ENCODE peak calls at places on chromosome 18, in four cellular contexts. A is GM23248, Z is bronchial epithelial cell, Q is choroid plexus epithelial cell. N is an unnamed sample.

GRCh38 chr18:37341473-37342086 is 224.0 kb downstream of the CELF4 start:
- DNase-seq in A (peak; percentile 16), Q (no peak), Z (no peak), N (no peak)

GRCh38 chr18:35695803-35696202 is 114.3 kb downstream of the GALNT1 start:
- DNase-seq in A (no peak), Q (no peak), Z (no peak), N (no peak)

GRCh38 chr18:36441426-36441870 is 143.9 kb downstream of the FHOD3 start:
- DNase-seq in A (peak; percentile 55), Q (no peak), Z (no peak), N (no peak)

GRCh38 chr18:22470511-22471181 is 52.9 kb upstream of the CTAGE1 start:
- DNase-seq in A (peak; percentile 23), Z (peak; percentile 55), Q (no peak), N (no peak)

GRCh38 chr18:6763524-6763923 is 34.0 kb downstream of the ARHGAP28 start:
- DNase-seq in A (no peak), Q (no peak), Z (no peak), N (no peak)

GRCh38 chr18:49030138-49030537 is 79.4 kb upstream of the SMAD7 start:
- DNase-seq in Q (no peak), Z (no peak), A (peak; percentile 20), N (no peak)

GRCh38 chr18:52333860-52334259 is 6.1 kb upstream of the DCC start:
- DNase-seq in A (no peak), Q (peak; percentile 29), Z (no peak), N (no peak)

GRCh38 chr18:56221195-56222065 is 417.0 kb downstream of the TXNL1 start:
- DNase-seq in A (peak; percentile 39), Z (no peak), Q (no peak), N (no peak)

GRCh38 chr18:22132258-22132657 is 37.1 kb upstream of the GATA6 start:
- DNase-seq in A (no peak), Z (no peak), Q (no peak), N (no peak)

GRCh38 chr18:10826400-10826799 is 300.6 kb downstream of the NAPG start:
- DNase-seq in A (no peak), Z (no peak), Q (no peak), N (no peak)
- H3K4me3 ChIP-seq in A (no peak overlapping the region), Z (no peak overlapping the region), Q (no peak overlapping the region), N (no peak overlapping the region)

DNA sequence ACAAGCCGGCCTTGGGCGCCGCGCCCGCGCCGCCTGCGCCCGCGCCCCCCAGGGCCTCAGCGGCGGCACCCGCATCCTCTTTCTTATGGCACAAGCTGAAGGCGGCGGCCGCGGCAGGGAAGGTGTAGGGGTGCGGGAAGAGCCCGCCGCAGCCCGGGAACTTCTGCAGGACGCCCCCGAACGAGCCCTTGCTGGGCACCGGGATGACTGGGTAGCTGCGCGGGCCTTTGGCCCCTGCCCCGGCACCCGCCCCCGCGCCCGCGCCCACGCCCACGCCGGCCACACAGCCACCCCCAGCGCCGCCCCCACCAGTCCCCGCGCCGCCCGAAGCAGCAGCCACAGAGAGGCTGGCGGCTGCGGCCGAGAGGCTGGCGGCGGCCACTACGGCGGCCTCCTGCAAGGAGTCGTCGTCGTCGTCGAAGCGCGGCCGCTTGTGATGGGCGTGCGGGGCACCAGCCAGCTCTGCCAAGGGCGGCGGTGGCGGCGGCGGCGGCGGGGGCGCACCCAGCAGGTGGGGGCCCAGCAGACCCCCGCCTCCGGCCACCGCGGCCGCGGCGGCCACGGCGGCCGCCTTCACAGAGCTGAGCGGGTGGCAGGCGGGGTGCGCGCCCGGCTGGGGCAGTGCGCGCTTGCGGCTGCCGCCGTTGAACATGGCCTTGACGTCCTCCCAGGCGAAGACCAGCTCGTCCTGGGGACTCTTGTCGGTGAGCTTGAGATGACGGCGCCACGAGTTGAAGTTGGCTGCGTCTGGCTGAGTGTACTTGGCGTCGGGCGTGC is 3.4 kb downstream of the SKOR2 start:
- DNase-seq in A (no peak), Q (no peak), Z (no peak), N (peak; percentile 72)
- H3K4me3 ChIP-seq in A (no peak overlapping the region), Q (no peak overlapping the region), Z (no peak overlapping the region), N (peak overlapping the region; percentile 33)

GRCh38 chr18:76518073-76518472 is 23.0 kb upstream of the ZNF516 start:
- DNase-seq in A (no peak), Q (peak; percentile 42), Z (no peak), N (no peak)
- H3K4me3 ChIP-seq in A (peak overlapping the region; percentile 74), Q (peak overlapping the region; percentile 63), Z (no peak overlapping the region), N (peak overlapping the region; percentile 35)

DNA sequence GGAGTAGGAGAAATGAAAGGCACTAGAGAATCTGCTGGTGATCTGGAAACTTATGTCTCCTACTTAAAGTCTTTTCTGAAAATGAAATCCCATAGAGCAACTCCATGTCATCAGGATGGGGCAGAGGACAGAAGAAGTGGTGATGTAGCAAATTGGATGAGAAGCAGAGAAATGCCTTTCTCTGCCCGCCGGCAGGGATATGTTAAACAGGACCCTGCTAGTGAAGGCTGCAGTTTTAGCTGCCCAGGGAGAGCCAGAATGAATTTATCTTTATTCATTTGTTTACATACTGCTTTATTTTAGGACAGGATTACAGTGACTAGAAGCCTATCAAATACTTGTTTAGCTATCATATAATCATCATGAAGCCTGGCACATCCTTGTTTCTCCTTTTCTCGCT is 247.0 kb downstream of the DOK6 start:
- DNase-seq in A (no peak), Q (no peak), Z (no peak), N (no peak)
- H3K4me3 ChIP-seq in A (no peak overlapping the region), Q (no peak overlapping the region), Z (no peak overlapping the region), N (no peak overlapping the region)

GRCh38 chr18:73509460-73509859 is 638.2 kb downstream of the FBXO15 start:
- DNase-seq in Z (no peak), Q (peak; percentile 9), A (peak; percentile 47), N (no peak)

GRCh38 chr18:73520229-73520628 is 627.4 kb downstream of the FBXO15 start:
- DNase-seq in A (peak; percentile 10), Q (peak; percentile 25), Z (no peak), N (peak; percentile 27)

GRCh38 chr18:73511751-73512525 is 635.7 kb downstream of the FBXO15 start:
- DNase-seq in A (peak; percentile 43), Z (no peak), Q (peak; percentile 32), N (no peak)

DNA sequence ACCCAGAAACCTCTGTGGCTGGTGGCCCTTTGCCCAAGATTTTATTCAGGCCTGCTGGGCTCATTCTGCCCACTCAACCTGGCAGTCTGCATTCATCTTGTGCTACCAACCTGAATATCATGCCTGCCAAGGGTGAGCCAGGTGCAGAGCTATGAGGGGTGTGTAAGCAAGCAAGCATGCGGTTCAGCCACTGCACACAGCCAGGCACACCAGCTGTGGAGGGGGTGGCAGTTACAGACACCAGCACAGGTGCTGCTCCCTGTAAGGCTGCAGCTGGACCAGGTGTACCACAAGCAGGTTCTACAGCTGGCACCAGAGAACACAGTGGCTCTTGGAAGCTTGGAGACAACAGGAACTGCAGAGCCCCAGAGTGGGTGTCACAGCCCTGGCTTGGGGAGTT is 633.2 kb downstream of the FBXO15 start:
- DNase-seq in Q (no peak), A (no peak), Z (no peak), N (no peak)
- H3K4me3 ChIP-seq in Q (no peak overlapping the region), A (no peak overlapping the region), Z (no peak overlapping the region), N (no peak overlapping the region)

GRCh38 chr18:8617907-8618306 is 8.7 kb downstream of the RAB12 start:
- DNase-seq in Z (no peak), Q (no peak), A (no peak), N (peak; percentile 2)
- H3K4me3 ChIP-seq in Z (no peak overlapping the region), Q (no peak overlapping the region), A (no peak overlapping the region), N (no peak overlapping the region)

DNA sequence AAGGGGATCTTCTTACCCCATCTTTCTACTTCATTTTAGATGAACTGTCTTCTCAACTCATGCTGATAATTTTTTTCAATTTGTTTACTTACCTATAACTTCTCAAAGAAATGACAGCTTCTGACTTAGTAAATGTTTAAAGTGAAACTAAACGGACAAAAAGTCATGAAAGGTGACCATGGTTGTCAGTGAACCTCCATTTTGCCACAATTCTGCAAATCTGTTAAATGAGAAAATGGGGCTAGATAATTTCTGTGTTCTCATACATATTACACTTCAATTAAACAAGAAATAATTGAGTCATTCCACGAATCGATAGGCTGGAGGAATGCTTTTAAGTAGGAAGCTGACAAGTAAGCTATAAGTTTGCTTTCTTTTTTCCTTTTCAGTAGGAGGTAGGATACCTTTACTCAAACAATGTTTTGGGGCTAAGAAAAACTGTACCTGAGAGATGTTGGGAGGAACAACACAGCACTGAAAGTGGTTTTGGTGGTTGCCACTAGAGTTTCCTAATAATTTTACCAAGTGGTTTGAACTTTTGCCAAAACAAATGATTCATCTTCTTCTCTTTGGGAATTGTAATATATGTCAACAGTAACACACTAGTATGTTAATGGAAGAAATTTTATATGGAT is 17.1 kb downstream of the DYNAP start:
- DNase-seq in A (peak; percentile 19), Z (peak; percentile 93), Q (peak; percentile 41), N (no peak)
- H3K4me3 ChIP-seq in A (peak overlapping the region; percentile 63), Z (peak overlapping the region; percentile 17), Q (no peak overlapping the region), N (no peak overlapping the region)

DNA sequence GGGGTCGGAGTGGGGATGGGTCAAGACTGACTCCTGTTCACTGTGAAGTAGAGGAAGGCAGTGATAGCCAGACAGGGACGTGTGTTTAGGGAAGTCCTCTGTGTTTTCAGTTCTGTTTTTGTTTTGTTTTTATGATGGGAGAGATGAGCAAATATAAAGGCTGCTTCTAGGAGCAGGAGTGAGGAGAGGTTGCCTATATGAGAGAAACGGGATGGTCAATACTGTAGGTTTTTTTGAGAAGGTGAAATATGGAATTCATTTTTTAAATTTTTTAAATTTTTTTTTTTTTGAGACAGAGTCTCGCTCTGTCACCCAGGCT is 3.8 kb upstream of the RMC1 start:
- DNase-seq in A (no peak), Q (no peak), Z (no peak), N (no peak)
- H3K4me3 ChIP-seq in A (no peak overlapping the region), Q (no peak overlapping the region), Z (no peak overlapping the region), N (no peak overlapping the region)

GRCh38 chr18:614980-615607 is 18.3 kb downstream of the CLUL1 start:
- DNase-seq in Z (no peak), Q (peak; percentile 26), A (no peak), N (no peak)
- H3K4me3 ChIP-seq in Z (no peak overlapping the region), Q (no peak overlapping the region), A (no peak overlapping the region), N (no peak overlapping the region)

GRCh38 chr18:79278896-79279295 is 116.8 kb upstream of the NFATC1 start:
- DNase-seq in Q (no peak), A (no peak), Z (no peak), N (no peak)

GRCh38 chr18:79283341-79283879 is 112.3 kb upstream of the NFATC1 start:
- DNase-seq in A (no peak), Q (no peak), Z (no peak), N (no peak)
- H3K4me3 ChIP-seq in A (no peak overlapping the region), Q (no peak overlapping the region), Z (no peak overlapping the region), N (no peak overlapping the region)